ENCODE peak calls at places on chromosomes 5 and 9, in four cellular contexts. H is NT2/D1, W is COR-L47, I is psoas muscle. D is an unnamed sample.

GRCh38 chr5:101390317-101390908 is 487.3 kb upstream of the ST8SIA4 start:
- DNase-seq in W (peak), H (peak), I (no peak), D (peak)

GRCh38 chr5:80082731-80083114 is 47.6 kb downstream of the THBS4 start:
- DNase-seq in I (peak), H (peak), W (peak), D (no peak)

GRCh38 chr5:664994-665360 is 28.2 kb downstream of the TPPP start:
- DNase-seq in H (no peak), W (no peak), I (peak), D (no peak)

GRCh38 chr5:23234153-23234729 is 273.2 kb upstream of the PRDM9 start:
- DNase-seq in W (no peak), I (no peak), H (peak), D (peak)

GRCh38 chr5:14429102-14429501 is 152.5 kb upstream of the OTULINL start:
- DNase-seq in I (no peak), W (no peak), H (no peak), D (no peak)

GRCh38 chr9:35891649-35892048 is 14.4 kb upstream of the HRCT1 start:
- DNase-seq in W (no peak), H (no peak), I (no peak), D (no peak)

GRCh38 chr9:116646661-116647514 is 40.2 kb upstream of the TRIM32 start:
- DNase-seq in W (peak), H (peak), I (no peak), D (no peak)

GRCh38 chr9:88319936-88320747 is 68.1 kb upstream of the SPIN1 start:
- DNase-seq in H (no peak), I (no peak), W (no peak), D (no peak)

GRCh38 chr5:73435640-73436534 is 12.7 kb downstream of the FOXD1 start:
- DNase-seq in I (no peak), H (no peak), W (no peak), D (no peak)

GRCh38 chr5:130799015-130799414 is 366.0 kb downstream of the HINT1 start:
- DNase-seq in I (no peak), H (no peak), W (no peak), D (no peak)

GRCh38 chr5:163653526-163653925 is 148.1 kb downstream of the MAT2B start:
- DNase-seq in H (no peak), W (no peak), I (no peak), D (no peak)

GRCh38 chr5:133331866-133332731 is 280.2 kb downstream of the FSTL4 start:
- DNase-seq in I (no peak), H (no peak), W (no peak), D (no peak)

GRCh38 chr5:103612545-103612944 is 50.0 kb upstream of the NUDT12 start:
- DNase-seq in W (no peak), H (no peak), I (no peak), D (peak)

GRCh38 chr5:67648201-67648671 is 451.6 kb upstream of the CD180 start:
- DNase-seq in I (peak), H (no peak), W (peak), D (no peak)

GRCh38 chr5:96961053-96961452 is 25.2 kb downstream of the LNPEP start:
- DNase-seq in H (no peak), I (no peak), W (no peak), D (no peak)

GRCh38 chr9:133955821-133956411 is 36.2 kb downstream of the VAV2 start:
- DNase-seq in I (peak), H (peak), W (no peak), D (peak)

GRCh38 chr5:14595189-14595588 is 13.6 kb downstream of the OTULINL start:
- DNase-seq in W (no peak), H (no peak), I (no peak), D (no peak)

GRCh38 chr9:129305246-129305645 is 127.2 kb upstream of the IER5L start:
- DNase-seq in I (peak), W (no peak), H (no peak), D (no peak)

GRCh38 chr5:157214399-157214798 is 33.8 kb downstream of the ITK start:
- DNase-seq in H (no peak), I (no peak), W (no peak), D (no peak)

GRCh38 chr9:124008307-124008854 is 3.2 kb upstream of the LHX2 start:
- DNase-seq in I (no peak), W (peak), H (no peak), D (no peak)

GRCh38 chr5:95912029-95912428 is 49.6 kb downstream of the ELL2 start:
- DNase-seq in I (no peak), H (no peak), W (no peak), D (no peak)

GRCh38 chr9:13568446-13568845 is 289.0 kb upstream of the MPDZ start:
- DNase-seq in W (peak), H (no peak), I (peak), D (no peak)

GRCh38 chr9:135244751-135245221 is 157.3 kb downstream of the OLFM1 start:
- DNase-seq in I (peak), W (no peak), H (no peak), D (no peak)

GRCh38 chr5:93805616-93806393 is 64.4 kb upstream of the POU5F2 start:
- DNase-seq in I (no peak), W (no peak), H (no peak), D (no peak)

GRCh38 chr5:7881091-7881490 is 12.1 kb downstream of the MTRR start:
- DNase-seq in H (no peak), I (no peak), W (no peak), D (no peak)

GRCh38 chr5:55051357-55051756 is 27.3 kb downstream of the GZMK start:
- DNase-seq in W (no peak), H (no peak), I (no peak), D (no peak)

GRCh38 chr5:66565878-66566277 is 30.3 kb upstream of the MAST4 start:
- DNase-seq in W (no peak), I (no peak), H (peak), D (peak)

GRCh38 chr9:121824651-121825480 is 173.4 kb downstream of the DAB2IP start:
- DNase-seq in W (no peak), I (no peak), H (no peak), D (no peak)

GRCh38 chr5:143592648-143593047 is 189.2 kb upstream of the NR3C1 start:
- DNase-seq in H (no peak), I (no peak), W (no peak), D (no peak)

GRCh38 chr5:158943057-158943456 is 156.7 kb downstream of the EBF1 start:
- DNase-seq in W (no peak), I (peak), H (no peak), D (no peak)

GRCh38 chr5:88690619-88691560 is 192.1 kb downstream of the MEF2C start:
- DNase-seq in H (no peak), W (peak), I (peak), D (no peak)

GRCh38 chr5:94031631-94032030 is 290.2 kb upstream of the POU5F2 start:
- DNase-seq in I (no peak), W (no peak), H (no peak), D (no peak)

GRCh38 chr5:141951341-141951781 is 6.6 kb downstream of the PCDH12 start:
- DNase-seq in W (peak), H (no peak), I (no peak), D (no peak)

GRCh38 chr5:158139161-158139560 is 280.2 kb upstream of the CLINT1 start:
- DNase-seq in W (no peak), H (no peak), I (no peak), D (no peak)

GRCh38 chr5:180370861-180371641 is 17.9 kb upstream of the GFPT2 start:
- DNase-seq in I (peak), H (no peak), W (no peak), D (no peak)

GRCh38 chr5:79181419-79182022 is 54.4 kb upstream of the JMY start:
- DNase-seq in H (no peak), I (no peak), W (no peak), D (no peak)

GRCh38 chr9:95316794-95317118 is 753 bp downstream of the FANCC start:
- DNase-seq in W (peak), I (peak), H (peak), D (peak)

GRCh38 chr5:88142801-88143692 is 125.6 kb downstream of the TMEM161B start:
- DNase-seq in W (no peak), I (peak), H (no peak), D (no peak)